ENCODE peak calls at places on chromosomes 7 and 10, in five cellular contexts. Q is H54, R is tibial nerve, C is NAMALWA, H is Caco-2. M is an unnamed sample.

GRCh38 chr7:108114117-108114841 is 15.9 kb downstream of the LAMB4 start:
- DNase-seq in Q (no peak), R (no peak), C (peak), H (peak), M (no peak)

GRCh38 chr10:34343764-34344163 is 471.3 kb downstream of the PARD3 start:
- DNase-seq in Q (no peak), R (no peak), C (no peak), H (no peak), M (no peak)

GRCh38 chr10:20858292-20859124 is 38.6 kb downstream of the NEBL start:
- DNase-seq in Q (no peak), R (no peak), C (peak), H (peak), M (peak)

GRCh38 chr7:22632674-22633073 is 94.3 kb upstream of the IL6 start:
- DNase-seq in Q (no peak), R (no peak), C (no peak), H (no peak), M (peak)

GRCh38 chr10:79060641-79061255 is 8.0 kb upstream of the ZMIZ1 start:
- DNase-seq in Q (no peak), R (no peak), C (no peak), H (no peak), M (peak)

GRCh38 chr7:741191-741671 is 14.2 kb upstream of the PRKAR1B start:
- DNase-seq in Q (no peak), R (no peak), C (no peak), H (no peak), M (peak)

GRCh38 chr7:103914147-103914899 is 75.1 kb downstream of the RELN start:
- DNase-seq in Q (no peak), R (no peak), C (no peak), H (no peak), M (no peak)

GRCh38 chr7:125316451-125316850 is 386.8 kb upstream of the POT1 start:
- DNase-seq in Q (no peak), R (no peak), C (peak), H (peak), M (peak)

GRCh38 chr7:158530800-158531609 is 56.6 kb downstream of the PTPRN2 start:
- DNase-seq in Q (no peak), R (no peak), C (no peak), H (no peak), M (no peak)

GRCh38 chr7:159139202-159139601 is 5.5 kb downstream of the VIPR2 start:
- DNase-seq in Q (no peak), R (no peak), C (no peak), H (no peak), M (no peak)

GRCh38 chr10:18378766-18379165 is 238.5 kb downstream of the CACNB2 start:
- DNase-seq in Q (no peak), R (no peak), C (no peak), H (no peak), M (no peak)

GRCh38 chr7:42479452-42480303 is 242.7 kb upstream of the GLI3 start:
- DNase-seq in Q (no peak), R (peak), C (no peak), H (no peak), M (peak)

GRCh38 chr7:118045629-118046028 is 138.3 kb upstream of the LSM8 start:
- DNase-seq in Q (no peak), R (no peak), C (no peak), H (no peak), M (no peak)

M was measured in osteoblast.